ENCODE peak calls at places on chromosome 12, in five cellular contexts. W is stomach, R is ovary, Y is transverse colon, C is A549. T is an unnamed sample. For H3K4me1, the result is how much of the 10 kb centered on the place peaks cover.

GRCh38 chr12:121124402-121125109 is 8.1 kb upstream of the P2RX7 start:
- DNase-seq in W (no peak), R (no peak), Y (no peak), C (peak), T (no peak)

GRCh38 chr12:1907652-1908611 is 10.5 kb downstream of the CACNA2D4 start:
- DNase-seq in W (peak), R (no peak), Y (peak), C (no peak), T (no peak)

GRCh38 chr12:62250671-62251608 is 9.3 kb upstream of the USP15 start:
- DNase-seq in W (no peak), R (no peak), Y (no peak), C (no peak), T (no peak)

GRCh38 chr12:50055831-50056628 is 1.4 kb upstream of the ASIC1 start:
- DNase-seq in W (peak), R (peak), Y (peak), C (peak), T (peak)

GRCh38 chr12:51393676-51394545 is 2.7 kb upstream of the GALNT6 start:
- DNase-seq in W (no peak), R (no peak), Y (peak), C (no peak), T (no peak)

GRCh38 chr12:92424338-92424737 is 278.5 kb upstream of the PLEKHG7 start:
- DNase-seq in W (no peak), R (no peak), Y (no peak), C (no peak), T (no peak)

GRCh38 chr12:97941686-97942354 is 479.2 kb downstream of the RMST start:
- DNase-seq in W (no peak), R (no peak), Y (no peak), C (no peak), T (no peak)

GRCh38 chr12:78617683-78618082 is 246.9 kb upstream of the SYT1 start:
- DNase-seq in W (no peak), R (no peak), Y (no peak), C (no peak), T (no peak)

GRCh38 chr12:27424631-27425230 is 21.8 kb upstream of the SMCO2 start:
- DNase-seq in W (no peak), R (peak), Y (no peak), C (peak), T (no peak)

GRCh38 chr12:10551375-10551774 is 45.7 kb downstream of the EIF2S3B start:
- DNase-seq in W (no peak), R (no peak), Y (no peak), C (no peak), T (no peak)

DNA sequence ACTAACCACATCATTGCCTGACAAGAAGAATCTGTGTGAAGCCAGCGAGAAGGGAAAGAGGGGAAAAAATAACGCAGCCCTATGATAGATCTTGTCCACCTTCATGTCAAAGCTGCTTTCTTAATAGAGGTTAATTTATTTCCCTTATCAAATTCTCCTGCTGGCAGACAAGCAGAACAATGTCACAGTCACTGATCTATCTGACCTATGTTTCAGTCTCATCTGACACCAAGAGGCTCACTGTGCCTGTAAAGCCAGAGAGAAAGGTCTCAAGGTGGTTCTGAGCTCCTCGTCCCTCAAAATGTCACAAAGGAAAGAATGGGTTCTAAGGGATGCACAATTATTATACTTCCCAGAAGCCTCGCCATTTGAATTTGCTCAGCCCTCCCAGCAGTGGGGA is 190.3 kb upstream of the NOS1 start:
- DNase-seq in W (no peak), R (no peak), Y (no peak), C (no peak), T (no peak)
- TF ChIP-seq EP300 in W (no peak), R (no peak), Y (no peak), C (no peak), T (no peak)

GRCh38 chr12:110531741-110532333 is 29.7 kb downstream of the RAD9B start:
- DNase-seq in W (no peak), R (no peak), Y (no peak), C (no peak), T (no peak)
- H3K4me3 ChIP-seq in W (no peak), R (no peak), Y (no peak), C (no peak), T (no peak)

DNA sequence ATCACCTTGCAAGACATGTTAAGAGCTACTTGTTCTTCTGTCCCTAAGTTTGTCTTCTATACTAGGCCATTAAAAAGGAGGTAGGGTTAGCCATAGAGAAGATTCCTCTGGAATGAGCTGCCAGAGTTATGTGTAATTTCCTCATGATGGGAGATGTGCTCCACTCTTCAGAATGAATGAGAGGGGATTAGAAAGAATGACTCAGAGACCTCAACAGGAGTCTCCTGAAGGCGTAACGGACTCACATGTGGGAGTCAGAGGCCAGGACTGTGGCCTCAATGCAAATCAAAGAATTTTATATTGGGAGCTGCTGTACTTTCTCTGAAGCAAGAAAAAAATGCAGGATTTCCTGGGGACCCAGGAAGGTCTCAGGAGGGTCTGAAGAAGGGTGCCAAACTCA is 87.8 kb upstream of the ATXN7L3B start:
- DNase-seq in W (no peak), R (no peak), Y (no peak), C (no peak), T (no peak)
- H3K4me1 ChIP-seq in W (under half), R (under half), Y (under half), C (under half), T (under half)

GRCh38 chr12:24754690-24755638 is 193.9 kb downstream of the BCAT1 start:
- DNase-seq in W (no peak), R (no peak), Y (no peak), C (no peak), T (no peak)

GRCh38 chr12:24760606-24761378 is 188.1 kb downstream of the BCAT1 start:
- DNase-seq in W (no peak), R (no peak), Y (no peak), C (no peak), T (no peak)

GRCh38 chr12:24760162-24760561 is 188.7 kb downstream of the BCAT1 start:
- DNase-seq in W (no peak), R (no peak), Y (no peak), C (no peak), T (no peak)

GRCh38 chr12:24756479-24757024 is 192.3 kb downstream of the BCAT1 start:
- DNase-seq in W (no peak), R (no peak), Y (no peak), C (no peak), T (no peak)

DNA sequence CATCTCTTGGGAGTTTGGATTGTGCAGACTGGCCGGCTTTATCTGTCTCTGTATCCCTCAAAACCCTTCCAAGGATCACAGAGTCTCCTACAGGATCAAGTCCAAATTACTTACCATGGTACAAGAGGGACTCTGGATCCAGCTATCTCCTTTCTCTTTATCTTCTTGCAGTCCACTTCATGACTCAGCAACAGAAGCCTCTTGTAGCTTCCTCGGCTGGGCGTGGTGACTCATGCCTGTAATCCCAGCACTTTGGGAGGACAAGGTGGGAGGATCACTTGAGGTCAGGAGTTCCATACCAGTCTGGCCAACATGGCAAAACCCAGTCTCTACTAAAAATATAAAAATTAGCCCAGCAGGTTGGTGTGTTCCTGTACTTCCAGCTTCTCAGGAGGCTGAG is 189.7 kb downstream of the BCAT1 start:
- DNase-seq in W (no peak), R (no peak), Y (no peak), C (no peak), T (no peak)
- TF ChIP-seq EP300 in W (no peak), R (no peak), Y (no peak), C (no peak), T (no peak)